ENCODE peak calls at places on chromosomes 6 and 20, in eight cellular contexts. W is endodermal cell; F is coronary artery; R is suprapubic skin; Y is PC-3; A is naive thymus-derived CD4-positive, alpha-beta T cell; I is ascending aorta; V is neural progenitor cell. K is an unnamed sample.

GRCh38 chr6:72382602-72383529 is 239.0 kb upstream of the KCNQ5 start:
- DNase-seq in R (no peak), A (no peak), F (no peak), Y (no peak), W (no peak), V (no peak), I (no peak), K (no peak)

GRCh38 chr6:47260021-47260420 is 49.7 kb downstream of the TNFRSF21 start:
- DNase-seq in Y (no peak), V (no peak), R (no peak), W (no peak), A (no peak), F (no peak), I (no peak), K (no peak)

GRCh38 chr6:32154514-32155161 is 697 bp downstream of the PPT2 start:
- DNase-seq in F (no peak), I (peak), Y (peak), W (peak), V (peak), A (peak), R (peak), K (peak)

GRCh38 chr6:83824388-83824801 is 28.8 kb upstream of the RIPPLY2 start:
- DNase-seq in V (no peak), R (no peak), W (no peak), A (no peak), Y (peak), F (no peak), I (no peak), K (no peak)

GRCh38 chr6:52346503-52346902 is 15.4 kb upstream of the PAQR8 start:
- DNase-seq in I (no peak), R (no peak), W (no peak), Y (peak), A (no peak), F (no peak), V (no peak), K (no peak)

GRCh38 chr6:112437053-112437452 is 89.9 kb downstream of the RFPL4B start:
- DNase-seq in F (no peak), W (no peak), Y (no peak), I (no peak), R (no peak), V (no peak), A (no peak), K (no peak)

GRCh38 chr6:30508890-30509736 is 19.8 kb downstream of the HLA-E start:
- DNase-seq in Y (peak), A (peak), R (no peak), V (no peak), F (no peak), I (peak), W (peak), K (peak)

GRCh38 chr6:45253457-45253856 is 74.7 kb upstream of the RUNX2 start:
- DNase-seq in R (no peak), V (no peak), W (no peak), I (no peak), A (no peak), Y (no peak), F (no peak), K (no peak)

GRCh38 chr20:10982692-10983091 is 308.9 kb upstream of the JAG1 start:
- DNase-seq in Y (peak), I (peak), W (peak), V (no peak), F (peak), A (no peak), R (no peak), K (no peak)

GRCh38 chr6:75526502-75527127 is 33.0 kb upstream of the FILIP1 start:
- DNase-seq in A (peak), R (no peak), Y (peak), W (peak), V (peak), I (peak), F (no peak), K (peak)

GRCh38 chr6:154306696-154307095 is 49.9 kb downstream of the IPCEF1 start:
- DNase-seq in A (no peak), V (no peak), Y (no peak), I (no peak), R (no peak), W (no peak), F (no peak), K (no peak)

GRCh38 chr6:105493776-105494175 is 90.9 kb upstream of the PREP start:
- DNase-seq in Y (no peak), V (no peak), I (no peak), A (no peak), F (no peak), W (no peak), R (no peak), K (no peak)

GRCh38 chr6:94270040-94270689 is 850.8 kb upstream of the EPHA7 start:
- DNase-seq in W (peak), I (no peak), Y (no peak), V (peak), F (no peak), A (no peak), R (no peak), K (no peak)

GRCh38 chr6:109263873-109264700 is 118.2 kb downstream of the CD164 start:
- DNase-seq in W (no peak), R (no peak), F (no peak), I (no peak), A (no peak), Y (no peak), V (no peak), K (peak)

GRCh38 chr6:128114164-128114563 is 213.3 kb upstream of the THEMIS start:
- DNase-seq in I (no peak), V (no peak), F (no peak), W (no peak), Y (no peak), R (no peak), A (no peak), K (no peak)

GRCh38 chr6:25596928-25597818 is 54.8 kb upstream of the SCGN start:
- DNase-seq in V (no peak), I (no peak), Y (no peak), R (no peak), F (no peak), W (no peak), A (no peak), K (no peak)

GRCh38 chr6:108616544-108616943 is 55.8 kb downstream of the FOXO3 start:
- DNase-seq in F (no peak), R (no peak), I (no peak), W (no peak), A (no peak), V (no peak), Y (no peak), K (no peak)

GRCh38 chr6:134331255-134331654 is 13.3 kb upstream of the SGK1 start:
- DNase-seq in W (no peak), V (no peak), I (no peak), A (no peak), F (no peak), R (no peak), Y (no peak), K (peak)

GRCh38 chr20:40866056-40866455 is 162.6 kb upstream of the TOP1 start:
- DNase-seq in Y (no peak), W (no peak), I (no peak), F (no peak), R (no peak), A (no peak), V (no peak), K (no peak)

GRCh38 chr6:52495859-52496396 is 75.8 kb downstream of the EFHC1 start:
- DNase-seq in V (no peak), F (no peak), Y (no peak), W (no peak), I (no peak), A (no peak), R (no peak), K (no peak)

GRCh38 chr6:97186416-97186999 is 96.5 kb downstream of the MMS22L start:
- DNase-seq in Y (peak), I (peak), V (peak), A (peak), R (no peak), W (peak), F (no peak), K (peak)

GRCh38 chr6:25410102-25410501 is 130.9 kb downstream of the CARMIL1 start:
- DNase-seq in V (no peak), F (no peak), I (no peak), W (no peak), Y (no peak), A (peak), R (no peak), K (no peak)

GRCh38 chr6:84150680-84151079 is 76.8 kb downstream of the CEP162 start:
- DNase-seq in F (no peak), V (no peak), W (no peak), Y (no peak), A (no peak), I (no peak), R (no peak), K (no peak)

GRCh38 chr6:150528648-150529285 is 70.9 kb upstream of the PLEKHG1 start:
- DNase-seq in V (peak), F (no peak), W (peak), R (no peak), Y (no peak), I (no peak), A (no peak), K (no peak)

GRCh38 chr20:49948809-49949507 is 12.8 kb downstream of the RNF114 start:
- DNase-seq in W (no peak), A (no peak), Y (peak), V (no peak), F (no peak), R (no peak), I (no peak), K (no peak)

GRCh38 chr6:111925296-111925695 is 52.0 kb upstream of the FYN start:
- DNase-seq in W (no peak), Y (peak), R (no peak), I (no peak), A (no peak), F (no peak), V (no peak), K (no peak)

GRCh38 chr20:23225407-23226060 is 125.1 kb upstream of the NXT1 start:
- DNase-seq in R (peak), W (no peak), A (no peak), F (peak), V (no peak), Y (no peak), I (peak), K (no peak)

GRCh38 chr6:117329926-117330325 is 64.6 kb downstream of the VGLL2 start:
- DNase-seq in I (no peak), Y (no peak), R (no peak), V (peak), W (no peak), A (no peak), F (no peak), K (no peak)

GRCh38 chr6:117326396-117326795 is 61.0 kb downstream of the VGLL2 start:
- DNase-seq in R (no peak), I (no peak), F (no peak), W (no peak), V (no peak), Y (peak), A (no peak), K (no peak)

GRCh38 chr6:117328500-117328899 is 63.1 kb downstream of the VGLL2 start:
- DNase-seq in A (no peak), Y (no peak), V (no peak), I (no peak), W (no peak), R (no peak), F (no peak), K (no peak)

GRCh38 chr6:117327149-117328004 is 62.0 kb downstream of the VGLL2 start:
- DNase-seq in W (no peak), Y (no peak), I (no peak), F (no peak), V (no peak), A (no peak), R (no peak), K (no peak)

GRCh38 chr6:117328005-117328389 is 62.6 kb downstream of the VGLL2 start:
- DNase-seq in F (no peak), Y (no peak), I (no peak), A (no peak), V (no peak), R (no peak), W (no peak), K (no peak)
- H3K4me3 ChIP-seq in F (no peak), Y (no peak), I (no peak), A (no peak), V (no peak), R (no peak), W (no peak), K (no peak)

GRCh38 chr20:43749734-43750294 is 23.0 kb upstream of the GTSF1L start:
- DNase-seq in Y (peak), V (peak), I (peak), F (no peak), A (peak), W (peak), R (peak), K (no peak)
- H3K4me3 ChIP-seq in Y (no peak), V (no peak), I (no peak), F (no peak), A (no peak), W (no peak), R (no peak), K (no peak)

DNA sequence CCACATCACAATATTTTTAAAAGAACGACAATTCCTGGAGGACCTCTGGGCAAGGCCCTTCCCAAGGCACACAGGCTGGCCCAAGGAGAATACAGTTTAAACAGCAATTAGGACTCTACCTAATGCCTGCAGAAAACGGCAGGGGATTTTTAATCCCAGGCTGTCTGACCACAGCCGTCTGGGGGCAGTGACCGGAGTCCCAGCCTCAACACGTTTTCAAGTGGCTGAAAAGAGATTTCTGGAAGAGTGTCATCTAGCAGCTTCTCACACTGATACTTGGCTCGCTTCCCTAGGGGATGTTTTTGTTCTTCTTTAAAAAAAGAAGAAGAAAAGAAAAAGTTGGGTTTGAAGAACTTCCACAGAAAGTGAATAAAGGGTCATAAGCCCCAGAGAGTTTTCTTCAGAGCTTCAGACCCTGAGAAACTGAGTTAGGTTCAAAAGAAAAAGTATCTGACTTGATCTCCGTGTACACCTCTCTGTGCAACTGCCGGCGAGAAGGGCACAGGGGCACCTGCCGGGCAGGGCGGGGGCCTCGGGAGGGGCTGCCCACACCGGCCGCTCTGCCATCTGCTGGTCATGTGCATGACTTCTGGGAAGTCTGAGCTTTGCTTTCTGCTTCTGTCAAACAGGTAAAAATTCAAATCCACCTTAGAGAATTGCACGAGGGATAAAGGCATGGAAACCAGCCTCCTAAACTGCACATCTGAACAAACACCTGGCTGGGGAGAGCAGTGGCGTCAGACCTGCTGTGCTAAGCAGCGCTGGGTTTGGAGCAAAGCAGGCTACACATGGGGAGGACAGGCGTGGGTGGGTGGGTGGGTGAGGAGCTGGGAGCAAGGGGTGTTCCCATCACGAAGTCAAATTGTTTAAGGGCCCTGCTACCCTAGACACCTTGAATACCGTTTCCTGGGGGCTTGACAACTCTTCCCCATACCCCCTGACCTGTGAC is 33.0 kb downstream of the RRBP1 start:
- DNase-seq in F (no peak), I (no peak), V (peak), A (peak), W (peak), Y (peak), R (peak), K (peak)
- H3K4me3 ChIP-seq in F (no peak), I (no peak), V (no peak), A (no peak), W (no peak), Y (no peak), R (no peak), K (peak)

GRCh38 chr6:95576621-95577316 is 566 bp upstream of the MANEA start:
- DNase-seq in R (no peak), Y (no peak), F (no peak), A (peak), I (no peak), V (no peak), W (no peak), K (peak)

GRCh38 chr6:95572098-95572497 is 5.2 kb upstream of the MANEA start:
- DNase-seq in V (no peak), R (no peak), I (no peak), F (no peak), W (no peak), Y (peak), A (no peak), K (no peak)

GRCh38 chr6:95576218-95576617 is 1.1 kb upstream of the MANEA start:
- DNase-seq in I (no peak), Y (no peak), V (no peak), F (no peak), W (no peak), R (no peak), A (no peak), K (peak)

GRCh38 chr6:95577317-95578105 is at the start of gene MANEA:
- DNase-seq in V (peak), Y (peak), I (peak), R (peak), W (peak), F (peak), A (peak), K (peak)

GRCh38 chr6:95574811-95575210 is 2.5 kb upstream of the MANEA start:
- DNase-seq in I (no peak), R (no peak), A (no peak), W (no peak), V (no peak), F (no peak), Y (peak), K (no peak)
- H3K4me3 ChIP-seq in I (peak), R (no peak), A (no peak), W (peak), V (peak), F (peak), Y (no peak), K (no peak)

GRCh38 chr6:41200901-41201783 is at the start of gene TREML2:
- DNase-seq in F (no peak), V (no peak), A (no peak), R (no peak), W (peak), Y (no peak), I (no peak), K (peak)
- H3K4me3 ChIP-seq in F (no peak), V (no peak), A (peak), R (no peak), W (no peak), Y (no peak), I (no peak), K (peak)